ENCODE peak calls at places on chromosomes 7 and 10, in six cellular contexts. One of them, this sample, is unnamed.

GRCh38 chr7:47648301-47648900 is 66.5 kb upstream of the TNS3 start:
- DNase-seq in LoVo: no peak
- DNase-seq in NCI-H446 treated with DMSO at 0.1 percent for 48 hours: no peak
- DNase-seq in SW480: no peak
- DNase-seq in activated T-helper 1 cell treated with Interleukin-2 at 50 U/mL for 16 hours: no peak
- DNase-seq in activated naive CD4-positive, alpha-beta T cell treated with anti-CD3 and anti-CD28 coated beads, Interleukin-2, amount 50 U/mL, for 16 hours: no peak
- DNase-seq in this sample: no peak

GRCh38 chr7:37368540-37368939 is 80.1 kb downstream of the ELMO1 start:
- DNase-seq in activated T-helper 1 cell treated with Interleukin-2 at 50 U/mL for 16 hours: no peak
- DNase-seq in NCI-H446 treated with DMSO at 0.1 percent for 48 hours: no peak
- DNase-seq in activated naive CD4-positive, alpha-beta T cell treated with anti-CD3 and anti-CD28 coated beads, Interleukin-2, amount 50 U/mL, for 16 hours: no peak
- DNase-seq in LoVo: no peak
- DNase-seq in SW480: no peak
- DNase-seq in this sample: no peak

GRCh38 chr10:22623624-22624263 is 90.6 kb downstream of the PIP4K2A start:
- DNase-seq in activated T-helper 1 cell treated with Interleukin-2 at 50 U/mL for 16 hours: no peak
- DNase-seq in LoVo: no peak
- DNase-seq in NCI-H446 treated with DMSO at 0.1 percent for 48 hours: no peak
- DNase-seq in SW480: no peak
- DNase-seq in activated naive CD4-positive, alpha-beta T cell treated with anti-CD3 and anti-CD28 coated beads, Interleukin-2, amount 50 U/mL, for 16 hours: no peak
- DNase-seq in this sample: no peak

GRCh38 chr7:152202056-152202455 is 176.6 kb downstream of the GALNT11 start:
- DNase-seq in NCI-H446 treated with DMSO at 0.1 percent for 48 hours: no peak
- DNase-seq in activated T-helper 1 cell treated with Interleukin-2 at 50 U/mL for 16 hours: no peak
- DNase-seq in LoVo: no peak
- DNase-seq in activated naive CD4-positive, alpha-beta T cell treated with anti-CD3 and anti-CD28 coated beads, Interleukin-2, amount 50 U/mL, for 16 hours: no peak
- DNase-seq in SW480: no peak
- DNase-seq in this sample: no peak

GRCh38 chr7:97269741-97270140 is 152.2 kb downstream of the SDHAF3 start:
- DNase-seq in NCI-H446 treated with DMSO at 0.1 percent for 48 hours: no peak
- DNase-seq in activated naive CD4-positive, alpha-beta T cell treated with anti-CD3 and anti-CD28 coated beads, Interleukin-2, amount 50 U/mL, for 16 hours: no peak
- DNase-seq in SW480: no peak
- DNase-seq in LoVo: no peak
- DNase-seq in activated T-helper 1 cell treated with Interleukin-2 at 50 U/mL for 16 hours: no peak
- DNase-seq in this sample: no peak

GRCh38 chr10:119296703-119297102 is 89.3 kb downstream of the GRK5 start:
- DNase-seq in activated T-helper 1 cell treated with Interleukin-2 at 50 U/mL for 16 hours: no peak
- DNase-seq in activated naive CD4-positive, alpha-beta T cell treated with anti-CD3 and anti-CD28 coated beads, Interleukin-2, amount 50 U/mL, for 16 hours: no peak
- DNase-seq in SW480: no peak
- DNase-seq in LoVo: no peak
- DNase-seq in NCI-H446 treated with DMSO at 0.1 percent for 48 hours: no peak
- DNase-seq in this sample: no peak

GRCh38 chr10:76085773-76086570 is 654.5 kb downstream of the LRMDA start:
- DNase-seq in SW480: no peak
- DNase-seq in LoVo: no peak
- DNase-seq in activated T-helper 1 cell treated with Interleukin-2 at 50 U/mL for 16 hours: no peak
- DNase-seq in NCI-H446 treated with DMSO at 0.1 percent for 48 hours: no peak
- DNase-seq in activated naive CD4-positive, alpha-beta T cell treated with anti-CD3 and anti-CD28 coated beads, Interleukin-2, amount 50 U/mL, for 16 hours: no peak
- DNase-seq in this sample: no peak

GRCh38 chr7:41544241-41544640 is 158.6 kb downstream of the INHBA start:
- DNase-seq in LoVo: no peak
- DNase-seq in activated naive CD4-positive, alpha-beta T cell treated with anti-CD3 and anti-CD28 coated beads, Interleukin-2, amount 50 U/mL, for 16 hours: no peak
- DNase-seq in SW480: no peak
- DNase-seq in activated T-helper 1 cell treated with Interleukin-2 at 50 U/mL for 16 hours: no peak
- DNase-seq in NCI-H446 treated with DMSO at 0.1 percent for 48 hours: no peak
- DNase-seq in this sample: no peak

GRCh38 chr7:42014625-42015412 is 222.2 kb downstream of the GLI3 start:
- DNase-seq in activated naive CD4-positive, alpha-beta T cell treated with anti-CD3 and anti-CD28 coated beads, Interleukin-2, amount 50 U/mL, for 16 hours: peak
- DNase-seq in NCI-H446 treated with DMSO at 0.1 percent for 48 hours: no peak
- DNase-seq in activated T-helper 1 cell treated with Interleukin-2 at 50 U/mL for 16 hours: no peak
- DNase-seq in SW480: peak
- DNase-seq in LoVo: peak
- DNase-seq in this sample: no peak